ENCODE peak calls at places on chromosomes 5 and 9, in nine cellular contexts. V is thoracic aorta; J is RPMI8226; C is activated CD8-positive, alpha-beta memory T cell treated with anti-CD3 and anti-CD28 coated beads for 24 hours; A is nucleus accumbens; T is bronchial epithelial cell; I is activated CD4-positive, alpha-beta T cell treated with anti-CD3 and anti-CD28 coated beads, Interleukin-2, amount 50 U/mL, for 48 hours; M is cardiac fibroblast; S is AG04450. L is an unnamed sample.

GRCh38 chr5:151107084-151107483 is 26.2 kb upstream of the TNIP1 start:
- DNase-seq in V (no peak), J (no peak), C (no peak), A (no peak), T (no peak), I (no peak), M (no peak), S (no peak), L (no peak)

GRCh38 chr9:33719581-33720374 is 75.6 kb upstream of the PRSS3 start:
- DNase-seq in V (no peak), J (peak; percentile 51), C (peak; percentile 76), A (no peak), T (no peak), I (peak; percentile 52), M (no peak), S (no peak), L (no peak)

GRCh38 chr9:136143215-136144001 is 24.7 kb upstream of the TMEM250 start:
- DNase-seq in V (no peak), J (peak; percentile 58), C (no peak), A (no peak), T (no peak), I (no peak), M (peak; percentile 33), S (no peak), L (no peak)

GRCh38 chr9:128882677-128883590 is 1.0 kb downstream of the LRRC8A start:
- DNase-seq in V (no peak), J (peak; percentile 39), C (no peak), A (no peak), T (peak; percentile 41), I (no peak), M (no peak), S (no peak), L (peak; percentile 65)

GRCh38 chr9:130681769-130682489 is 11.7 kb upstream of the EXOSC2 start:
- DNase-seq in V (no peak), J (peak; percentile 61), C (peak; percentile 80), A (no peak), T (no peak), I (no peak), M (no peak), S (no peak), L (peak; percentile 74)

GRCh38 chr5:159263569-159263905 is 447 bp downstream of the UBLCP1 start:
- DNase-seq in V (no peak), J (peak; percentile 30), C (no peak), A (no peak), T (peak; percentile 3), I (no peak), M (no peak), S (no peak), L (no peak)

GRCh38 chr5:74127377-74128338 is 501.7 kb downstream of the ARHGEF28 start:
- DNase-seq in V (no peak), J (no peak), C (no peak), A (no peak), T (peak; percentile 65), I (no peak), M (peak; percentile 26), S (no peak), L (no peak)

GRCh38 chr9:104075801-104076753 is 18.0 kb upstream of the SMC2 start:
- DNase-seq in V (no peak), J (peak; percentile 6), C (no peak), A (no peak), T (peak; percentile 61), I (no peak), M (peak; percentile 94), S (no peak), L (no peak)

GRCh38 chr9:113705306-113705937 is 170.7 kb upstream of the ZNF618 start:
- DNase-seq in V (no peak), J (no peak), C (no peak), A (no peak), T (no peak), I (no peak), M (no peak), S (no peak), L (no peak)

GRCh38 chr5:80185095-80185494 is 70.8 kb downstream of the SERINC5 start:
- DNase-seq in V (no peak), J (no peak), C (no peak), A (no peak), T (no peak), I (no peak), M (no peak), S (no peak), L (no peak)

GRCh38 chr5:18043344-18043743 is 409.1 kb downstream of the TAF11L14 start:
- DNase-seq in V (no peak), J (no peak), C (no peak), A (no peak), T (peak; percentile 66), I (no peak), M (no peak), S (no peak), L (no peak)

GRCh38 chr5:89105836-89106235 is 222.9 kb upstream of the MEF2C start:
- DNase-seq in V (no peak), J (no peak), C (no peak), A (no peak), T (peak; percentile 15), I (no peak), M (no peak), S (no peak), L (no peak)

GRCh38 chr5:140549237-140550144 is 2.0 kb downstream of the EIF4EBP3 start:
- DNase-seq in V (no peak), J (peak; percentile 62), C (no peak), A (no peak), T (no peak), I (no peak), M (peak; percentile 77), S (no peak), L (no peak)

GRCh38 chr5:134541736-134542376 is 16.4 kb downstream of the JADE2 start:
- DNase-seq in V (no peak), J (no peak), C (no peak), A (no peak), T (no peak), I (peak; percentile 35), M (peak; percentile 75), S (no peak), L (no peak)

GRCh38 chr9:32589083-32589713 is 16.2 kb upstream of the NDUFB6 start:
- DNase-seq in V (no peak), J (peak; percentile 55), C (no peak), A (no peak), T (peak; percentile 69), I (no peak), M (peak; percentile 74), S (peak; percentile 8), L (no peak)

GRCh38 chr5:41286165-41286564 is 72.8 kb upstream of the C6 start:
- DNase-seq in V (no peak), J (no peak), C (no peak), A (no peak), T (no peak), I (no peak), M (no peak), S (no peak), L (no peak)

GRCh38 chr5:97163360-97163764 is 19.7 kb downstream of the RIOK2 start:
- DNase-seq in V (no peak), J (peak; percentile 22), C (no peak), A (no peak), T (peak; percentile 23), I (no peak), M (peak; percentile 36), S (no peak), L (no peak)

GRCh38 chr9:115000217-115000639 is 69.8 kb upstream of the TNFSF8 start:
- DNase-seq in V (no peak), J (no peak), C (no peak), A (no peak), T (peak; percentile 31), I (peak; percentile 47), M (no peak), S (no peak), L (no peak)

GRCh38 chr5:57032151-57032551 is 80.2 kb upstream of the MIER3 start:
- DNase-seq in V (no peak), J (peak; percentile 85), C (no peak), A (no peak), T (peak; percentile 31), I (no peak), M (no peak), S (no peak), L (no peak)

GRCh38 chr5:69531010-69531785 is 28.8 kb upstream of the GTF2H2C start:
- DNase-seq in V (no peak), J (no peak), C (no peak), A (no peak), T (no peak), I (no peak), M (no peak), S (no peak), L (no peak)

GRCh38 chr9:107935931-107936330 is 446.4 kb upstream of the KLF4 start:
- DNase-seq in V (no peak), J (no peak), C (no peak), A (no peak), T (no peak), I (no peak), M (no peak), S (no peak), L (no peak)

GRCh38 chr5:97618721-97619120 is 435.7 kb upstream of the RIOK2 start:
- DNase-seq in V (no peak), J (no peak), C (no peak), A (no peak), T (no peak), I (no peak), M (no peak), S (no peak), L (no peak)

GRCh38 chr5:98624145-98624880 is 149.2 kb upstream of the RGMB start:
- DNase-seq in V (no peak), J (no peak), C (no peak), A (no peak), T (no peak), I (no peak), M (no peak), S (no peak), L (no peak)

GRCh38 chr5:370959-371810 is 49.7 kb downstream of the AHRR start:
- DNase-seq in V (no peak), J (peak; percentile 54), C (no peak), A (no peak), T (no peak), I (no peak), M (no peak), S (no peak), L (peak; percentile 74)

GRCh38 chr5:65971643-65972042 is 45.3 kb downstream of the ERBIN start:
- DNase-seq in V (no peak), J (peak; percentile 11), C (no peak), A (no peak), T (no peak), I (no peak), M (no peak), S (no peak), L (no peak)

GRCh38 chr9:81619353-81620008 is 69.9 kb downstream of the TLE1 start:
- DNase-seq in V (no peak), J (no peak), C (no peak), A (no peak), T (no peak), I (no peak), M (peak; percentile 18), S (peak; percentile 91), L (no peak)

L was measured in kidney.